ENCODE peak calls at places on chromosomes 7 and 10, in ten cellular contexts. B is suprapubic skin, Y is cardiac muscle cell, T is stomach, D is kidney epithelial cell, G is left ventricle myocardium inferior, P is fibroblast of pulmonary artery, A is pancreas, O is neural progenitor cell, K is BJ. J is an unnamed sample.

GRCh38 chr10:2111936-2112335 is 374.6 kb upstream of the ADARB2 start:
- DNase-seq in B (no peak), Y (no peak), T (no peak), D (peak), G (no peak), P (no peak), A (no peak), O (no peak), K (no peak), J (no peak)

GRCh38 chr7:27189560-27190283 is 4.7 kb upstream of the HOXA11 start:
- DNase-seq in B (peak), Y (no peak), T (peak), D (no peak), G (no peak), P (no peak), A (no peak), O (no peak), K (no peak), J (peak)

GRCh38 chr10:115963848-115964247 is 309.2 kb downstream of the GFRA1 start:
- DNase-seq in B (no peak), Y (no peak), T (no peak), D (no peak), G (no peak), P (no peak), A (no peak), O (peak), K (no peak), J (no peak)

GRCh38 chr10:92920866-92921265 is 72.5 kb downstream of the EXOC6 start:
- DNase-seq in B (no peak), Y (no peak), T (no peak), D (no peak), G (no peak), P (no peak), A (no peak), O (no peak), K (no peak), J (no peak)

GRCh38 chr7:5598261-5598761 is 174.7 kb upstream of the TNRC18 start:
- DNase-seq in B (no peak), Y (peak), T (no peak), D (no peak), G (no peak), P (no peak), A (no peak), O (peak), K (no peak), J (no peak)

GRCh38 chr10:26773633-26774032 is 76.1 kb downstream of the PDSS1 start:
- DNase-seq in B (no peak), Y (no peak), T (no peak), D (no peak), G (no peak), P (no peak), A (no peak), O (no peak), K (no peak), J (no peak)

GRCh38 chr7:155927905-155928304 is 115.6 kb upstream of the SHH start:
- DNase-seq in B (no peak), Y (no peak), T (no peak), D (no peak), G (no peak), P (no peak), A (no peak), O (no peak), K (no peak), J (no peak)

GRCh38 chr7:39421251-39421650 is 145.0 kb upstream of the YAE1 start:
- DNase-seq in B (no peak), Y (no peak), T (no peak), D (no peak), G (no peak), P (no peak), A (no peak), O (no peak), K (no peak), J (no peak)

GRCh38 chr10:26890956-26891355 is 30.2 kb upstream of the ABI1 start:
- DNase-seq in B (no peak), Y (peak), T (peak), D (peak), G (no peak), P (peak), A (no peak), O (peak), K (no peak), J (no peak)

GRCh38 chr10:79390551-79391229 is 43.4 kb downstream of the PPIF start:
- DNase-seq in B (peak), Y (peak), T (peak), D (no peak), G (peak), P (no peak), A (no peak), O (no peak), K (no peak), J (peak)

GRCh38 chr7:18400281-18400680 is 95.3 kb upstream of the HDAC9 start:
- DNase-seq in B (no peak), Y (no peak), T (no peak), D (no peak), G (no peak), P (no peak), A (no peak), O (no peak), K (no peak), J (no peak)

GRCh38 chr7:157008206-157009169 is 2.0 kb downstream of the MNX1 start:
- DNase-seq in B (peak), Y (no peak), T (no peak), D (no peak), G (no peak), P (no peak), A (no peak), O (peak), K (no peak), J (peak)

GRCh38 chr7:154842608-154843007 is 160.3 kb downstream of the PAXIP1 start:
- DNase-seq in B (no peak), Y (no peak), T (no peak), D (no peak), G (no peak), P (no peak), A (no peak), O (no peak), K (no peak), J (no peak)

GRCh38 chr7:154844499-154844898 is 158.4 kb downstream of the PAXIP1 start:
- DNase-seq in B (no peak), Y (no peak), T (no peak), D (no peak), G (no peak), P (no peak), A (no peak), O (peak), K (no peak), J (no peak)

GRCh38 chr7:154840086-154840485 is 162.8 kb downstream of the PAXIP1 start:
- DNase-seq in B (no peak), Y (no peak), T (no peak), D (no peak), G (no peak), P (no peak), A (no peak), O (no peak), K (no peak), J (no peak)

GRCh38 chr7:154843670-154844237 is 159.2 kb downstream of the PAXIP1 start:
- DNase-seq in B (no peak), Y (no peak), T (no peak), D (no peak), G (no peak), P (no peak), A (no peak), O (no peak), K (no peak), J (no peak)

GRCh38 chr7:154841731-154842331 is 161.1 kb downstream of the PAXIP1 start:
- DNase-seq in B (no peak), Y (no peak), T (peak), D (no peak), G (no peak), P (no peak), A (no peak), O (peak), K (no peak), J (no peak)
- H3K4me3 ChIP-seq in B (no peak), Y (no peak), T (no peak), D (no peak), G (no peak), P (no peak), A (no peak), O (no peak), K (no peak), J (no peak)

GRCh38 chr7:21550821-21551531 is 8.1 kb downstream of the DNAH11 start:
- DNase-seq in B (no peak), Y (no peak), T (no peak), D (no peak), G (no peak), P (no peak), A (no peak), O (peak), K (no peak), J (no peak)
- TF ChIP-seq CTCF in B (no peak), Y (no peak), T (no peak), D (no peak), G (no peak), P (no peak), A (no peak), O (peak), K (no peak), J (no peak)

GRCh38 chr10:35638116-35638515 is 4.0 kb downstream of the FZD8 start:
- DNase-seq in B (no peak), Y (no peak), T (no peak), D (no peak), G (no peak), P (no peak), A (no peak), O (no peak), K (no peak), J (no peak)

GRCh38 chr10:35635576-35635975 is 6.5 kb downstream of the FZD8 start:
- DNase-seq in B (no peak), Y (peak), T (no peak), D (no peak), G (no peak), P (peak), A (peak), O (peak), K (no peak), J (no peak)

GRCh38 chr10:35639021-35639521 is 3.0 kb downstream of the FZD8 start:
- DNase-seq in B (no peak), Y (no peak), T (no peak), D (no peak), G (no peak), P (no peak), A (no peak), O (peak), K (no peak), J (no peak)

GRCh38 chr10:35637456-35637855 is 4.6 kb downstream of the FZD8 start:
- DNase-seq in B (no peak), Y (peak), T (no peak), D (no peak), G (no peak), P (peak), A (no peak), O (peak), K (no peak), J (no peak)

GRCh38 chr10:35636942-35637341 is 5.2 kb downstream of the FZD8 start:
- DNase-seq in B (no peak), Y (no peak), T (no peak), D (no peak), G (no peak), P (no peak), A (no peak), O (peak), K (no peak), J (no peak)
- H3K4me3 ChIP-seq in B (no peak), Y (peak), T (no peak), D (no peak), G (peak), P (no peak), A (no peak), O (peak), K (no peak), J (no peak)

DNA sequence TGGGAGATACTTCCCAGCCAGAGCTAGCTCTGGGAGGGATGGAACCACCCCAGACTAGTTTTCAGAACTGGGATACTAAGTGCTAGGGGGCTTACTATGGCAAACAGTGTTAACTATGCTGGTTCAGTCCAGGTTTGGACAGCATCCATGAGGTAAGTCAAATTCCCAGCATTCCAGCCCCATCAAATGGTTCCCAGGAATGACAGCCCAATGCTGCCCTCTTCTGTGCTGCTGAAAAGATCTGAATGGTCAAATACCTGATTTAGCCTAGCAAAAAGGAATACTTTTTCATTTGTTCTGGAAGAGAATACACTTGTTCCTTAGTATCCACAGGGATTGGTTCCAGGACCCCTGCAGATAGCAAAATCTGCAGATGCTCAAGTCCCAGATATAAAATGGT is 141.8 kb upstream of the CCDC6 start:
- DNase-seq in B (no peak), Y (peak), T (peak), D (no peak), G (no peak), P (peak), A (no peak), O (peak), K (no peak), J (no peak)
- TF ChIP-seq CTCF in B (no peak), Y (peak), T (peak), D (peak), G (peak), P (peak), A (no peak), O (peak), K (peak), J (peak)

GRCh38 chr7:65503434-65504152 is 129.9 kb downstream of the ZNF92 start:
- DNase-seq in B (no peak), Y (no peak), T (no peak), D (no peak), G (no peak), P (no peak), A (no peak), O (no peak), K (no peak), J (no peak)

DNA sequence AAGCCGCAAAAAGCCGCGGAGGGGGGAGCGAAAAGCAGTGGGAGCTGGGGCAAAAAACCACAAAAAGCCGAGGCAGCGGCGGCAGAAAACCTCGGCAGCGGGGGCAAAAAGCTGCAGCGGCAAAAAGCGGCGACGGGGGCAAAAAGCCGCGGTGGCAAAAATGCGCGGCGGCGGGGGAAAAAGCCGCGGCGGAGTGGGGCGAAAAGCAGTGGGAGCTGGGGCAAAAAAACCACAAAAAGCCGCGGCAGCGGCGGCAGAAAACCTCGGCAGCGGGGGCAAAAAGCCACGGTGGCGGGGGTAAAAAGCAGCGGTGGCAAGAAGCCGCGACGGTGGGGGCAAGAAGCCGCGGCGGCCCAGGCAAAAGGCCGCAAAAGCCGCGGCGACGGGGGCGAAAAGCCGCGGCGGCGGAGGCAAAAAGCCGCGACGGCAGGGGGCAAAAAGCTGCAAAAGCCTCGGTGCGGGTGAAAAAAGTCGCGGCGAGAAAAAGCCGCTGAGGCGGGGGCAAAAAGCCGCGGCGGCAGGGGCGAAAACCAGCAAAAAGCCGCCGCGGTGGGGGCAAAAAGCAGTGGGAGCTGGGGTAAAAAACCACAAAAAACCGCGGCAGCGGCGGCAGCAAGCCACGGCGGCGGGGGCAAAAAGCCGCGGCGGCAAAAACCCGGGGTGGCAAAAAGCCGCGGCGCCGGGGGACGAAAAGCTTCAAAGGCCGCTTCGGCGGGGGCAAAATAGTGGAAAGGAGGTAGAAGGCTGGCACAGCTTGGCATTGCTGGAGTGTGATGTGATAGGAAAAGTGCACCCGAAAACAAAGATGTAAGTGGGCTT is 135.9 kb downstream of the ZNF92 start:
- DNase-seq in B (no peak), Y (no peak), T (peak), D (no peak), G (peak), P (no peak), A (no peak), O (peak), K (no peak), J (peak)
- H3K4me3 ChIP-seq in B (peak), Y (peak), T (peak), D (peak), G (peak), P (peak), A (no peak), O (peak), K (peak), J (peak)

DNA sequence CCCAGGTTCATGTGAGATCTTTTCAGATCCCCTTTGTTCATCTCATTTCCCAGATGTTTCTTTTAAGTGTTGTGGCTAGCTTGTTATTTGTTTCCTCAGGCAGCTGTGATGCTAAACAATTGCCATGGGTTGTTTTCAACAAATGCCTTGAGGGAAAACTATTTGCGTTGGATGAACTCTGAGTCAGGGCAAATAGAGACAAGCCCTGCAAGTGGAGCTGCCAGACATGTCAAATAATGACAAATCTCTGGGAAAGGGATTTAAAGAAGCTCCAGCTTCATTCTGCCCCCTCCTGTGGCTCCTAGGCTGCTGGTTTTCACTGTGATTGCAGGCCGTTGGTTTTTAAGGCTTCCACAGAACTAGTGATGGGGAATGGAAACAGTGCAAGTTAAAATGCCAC is 272.4 kb upstream of the SP8 start:
- DNase-seq in B (no peak), Y (no peak), T (no peak), D (no peak), G (no peak), P (no peak), A (no peak), O (no peak), K (no peak), J (no peak)
- TF ChIP-seq CTCF in B (no peak), Y (no peak), T (no peak), D (no peak), G (no peak), P (no peak), A (no peak), O (no peak), K (no peak), J (no peak)

GRCh38 chr7:44103566-44103940 is 592 bp upstream of the AEBP1 start:
- DNase-seq in B (no peak), Y (no peak), T (no peak), D (no peak), G (no peak), P (no peak), A (no peak), O (no peak), K (no peak), J (no peak)
- H3K4me3 ChIP-seq in B (peak), Y (peak), T (no peak), D (no peak), G (peak), P (no peak), A (no peak), O (peak), K (no peak), J (peak)

DNA sequence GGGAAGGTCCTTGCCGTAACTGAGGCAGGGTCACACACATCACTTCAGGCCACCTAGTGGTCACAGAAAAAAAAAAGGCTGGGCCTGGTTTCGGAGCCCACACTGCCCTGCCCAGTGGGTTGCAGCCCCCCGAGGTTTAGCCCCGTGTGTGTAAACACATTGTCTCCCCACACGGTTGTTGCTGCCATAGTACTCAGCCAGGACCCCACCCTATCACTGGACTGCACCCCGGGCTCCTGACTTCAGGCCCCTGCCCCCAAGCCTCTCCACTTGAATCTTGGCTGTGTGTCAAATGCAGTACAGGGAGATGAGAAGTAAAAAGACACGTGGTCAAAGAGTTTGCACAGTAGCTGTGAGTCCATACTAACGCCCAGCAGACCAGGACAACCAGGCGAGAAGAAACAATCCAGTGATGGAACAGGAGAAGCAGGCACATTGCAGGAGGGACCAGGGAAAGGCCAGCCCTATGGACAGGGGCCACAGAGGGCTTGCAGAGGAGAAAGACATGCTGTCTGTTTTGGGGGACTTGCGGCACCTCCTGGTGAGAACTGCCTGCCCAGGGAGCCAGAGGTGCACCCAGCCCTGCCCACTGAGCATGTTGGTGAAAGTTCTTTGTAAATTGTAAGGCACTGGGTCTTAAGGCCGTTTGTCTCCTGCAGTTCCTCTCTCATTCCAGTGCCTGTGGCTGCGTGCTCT is 91.3 kb upstream of the MACROH2A2 start:
- DNase-seq in B (no peak), Y (peak), T (peak), D (no peak), G (no peak), P (no peak), A (no peak), O (peak), K (no peak), J (no peak)
- TF ChIP-seq CTCF in B (no peak), Y (peak), T (no peak), D (peak), G (peak), P (peak), A (no peak), O (peak), K (peak), J (peak)

DNA sequence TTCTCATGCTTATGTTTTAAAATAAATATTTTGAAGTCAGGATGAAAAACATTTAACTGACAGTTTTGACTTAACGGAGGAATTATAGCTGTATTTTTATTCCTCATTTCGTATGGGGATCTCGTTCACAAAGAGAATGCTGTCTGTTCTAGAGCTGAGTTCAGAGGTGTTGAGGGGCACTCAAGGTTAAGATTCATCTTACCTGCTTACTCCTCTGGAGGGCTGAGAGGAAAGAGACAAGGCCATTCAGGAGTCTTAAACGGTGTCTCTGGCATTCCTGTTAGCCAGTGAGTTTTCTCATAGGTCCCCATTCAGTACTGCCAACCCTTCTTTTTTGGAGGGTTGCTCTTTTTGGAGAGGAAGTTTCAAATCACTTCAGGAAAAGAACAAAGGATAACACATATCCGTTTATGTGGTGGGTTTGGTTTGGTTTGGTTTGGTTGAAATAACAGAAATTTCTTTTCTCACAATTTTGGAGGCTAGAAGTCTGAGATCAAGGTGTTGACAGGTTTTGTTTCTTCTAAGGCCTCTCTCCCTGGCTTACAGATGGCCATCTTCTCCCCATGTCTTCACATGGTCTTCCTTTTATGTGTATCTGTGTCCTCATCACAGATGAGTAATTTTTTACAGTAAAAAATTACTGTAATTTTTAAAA is 23.1 kb downstream of the CALHM2 start:
- DNase-seq in B (no peak), Y (no peak), T (no peak), D (no peak), G (no peak), P (no peak), A (no peak), O (no peak), K (no peak), J (no peak)
- H3K4me3 ChIP-seq in B (no peak), Y (no peak), T (no peak), D (no peak), G (no peak), P (no peak), A (no peak), O (no peak), K (no peak), J (no peak)